ENCODE peak calls at places on chromosomes 1 and 21, in eight cellular contexts. N, O, W, V, R, S, P and K are unnamed samples.

GRCh38 chr1:192580351-192580962 is 4.9 kb downstream of the RGS1 start:
- DNase-seq in N (no peak), R (peak), W (peak), S (peak), V (peak), P (no peak), O (no peak), K (no peak)

GRCh38 chr1:205480349-205481278 is 23.9 kb upstream of the CDK18 start:
- DNase-seq in R (no peak), S (peak), V (no peak), P (no peak), W (no peak), O (no peak), N (no peak), K (no peak)

GRCh38 chr1:40944841-40945430 is 34.6 kb upstream of the CTPS1 start:
- DNase-seq in W (peak), R (peak), V (no peak), P (no peak), O (peak), N (no peak), S (no peak), K (no peak)

GRCh38 chr1:228464487-228464983 is 22.6 kb upstream of the RNF187 start:
- DNase-seq in W (peak), S (no peak), V (peak), P (peak), N (peak), O (no peak), R (no peak), K (peak)

GRCh38 chr1:185973645-185974044 is 239.5 kb downstream of the HMCN1 start:
- DNase-seq in N (no peak), P (no peak), V (no peak), W (peak), S (no peak), O (no peak), R (peak), K (no peak)

GRCh38 chr1:20167126-20167525 is 18.8 kb upstream of the UBXN10 start:
- DNase-seq in W (no peak), P (no peak), O (no peak), N (no peak), R (no peak), S (no peak), V (no peak), K (no peak)

GRCh38 chr1:68961143-68961542 is 464.3 kb upstream of the DEPDC1 start:
- DNase-seq in O (no peak), W (no peak), R (no peak), V (no peak), P (no peak), S (no peak), N (no peak), K (no peak)

GRCh38 chr1:28437924-28438699 is 67.7 kb upstream of the RCC1 start:
- DNase-seq in O (peak), P (peak), W (peak), V (peak), R (peak), S (no peak), N (peak), K (peak)

GRCh38 chr1:45834689-45835088 is 31.3 kb downstream of the MAST2 start:
- DNase-seq in N (no peak), S (no peak), O (no peak), V (no peak), W (no peak), P (no peak), R (no peak), K (no peak)

GRCh38 chr1:203491664-203492485 is 2.1 kb upstream of the OPTC start:
- DNase-seq in P (no peak), N (no peak), R (no peak), V (no peak), W (no peak), S (no peak), O (no peak), K (peak)

GRCh38 chr1:68174173-68175113 is 57.9 kb downstream of the WLS start:
- DNase-seq in W (peak), N (peak), V (peak), S (no peak), O (peak), P (peak), R (peak), K (peak)

GRCh38 chr1:54335396-54336056 is 70.7 kb downstream of the SSBP3 start:
- DNase-seq in R (peak), S (no peak), O (peak), W (peak), V (peak), P (no peak), N (peak), K (no peak)

GRCh38 chr21:27772816-27773215 is 805.9 kb upstream of the ADAMTS5 start:
- DNase-seq in N (no peak), P (no peak), S (no peak), V (no peak), W (peak), R (no peak), O (no peak), K (no peak)

GRCh38 chr1:28329395-28330153 is 734 bp downstream of the MED18 start:
- DNase-seq in V (peak), S (no peak), O (peak), P (no peak), W (peak), N (no peak), R (peak), K (no peak)

GRCh38 chr1:189152685-189153084 is 1325.0 kb downstream of the BRINP3 start:
- DNase-seq in W (no peak), R (no peak), N (no peak), O (no peak), V (no peak), S (no peak), P (no peak), K (no peak)

GRCh38 chr1:239676522-239677273 is 290.3 kb downstream of the CHRM3 start:
- DNase-seq in N (no peak), W (no peak), V (no peak), O (no peak), S (no peak), P (no peak), R (no peak), K (no peak)

GRCh38 chr1:230824571-230825060 is 43.7 kb downstream of the C1orf198 start:
- DNase-seq in O (peak), R (peak), N (no peak), V (no peak), P (no peak), S (no peak), W (no peak), K (no peak)

GRCh38 chr1:235901461-235901860 is 34.8 kb upstream of the LYST start:
- DNase-seq in O (no peak), P (no peak), V (no peak), R (no peak), N (no peak), S (no peak), W (peak), K (no peak)

GRCh38 chr1:8398677-8399076 is 80.8 kb downstream of the SLC45A1 start:
- DNase-seq in R (no peak), W (no peak), P (no peak), O (no peak), N (no peak), V (no peak), S (no peak), K (no peak)
- TF ChIP-seq CTCF in R (peak), W (no peak), P (no peak), O (peak), N (no peak), V (peak), S (no peak), K (peak)

DNA sequence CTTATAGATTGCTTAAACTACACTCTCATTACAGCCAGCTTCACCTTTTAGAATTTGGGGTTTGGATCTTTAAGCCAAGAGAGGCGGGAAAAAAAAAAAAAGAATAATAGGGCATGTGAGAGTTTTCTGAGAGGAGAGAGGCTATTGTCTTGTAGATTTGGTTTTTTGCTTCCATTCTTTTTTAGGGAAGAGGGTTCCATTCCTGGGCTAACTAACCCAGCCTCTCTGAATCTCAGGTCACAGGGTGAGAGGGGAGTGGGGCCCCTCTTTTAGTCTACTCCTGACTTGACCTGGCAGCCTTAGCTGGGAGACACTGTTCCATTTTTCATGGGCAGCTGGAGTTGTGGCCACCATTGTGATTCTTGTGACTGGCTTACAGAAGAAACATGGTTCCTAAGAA is 24.2 kb downstream of the PBX1 start:
- DNase-seq in W (no peak), N (no peak), P (no peak), V (no peak), O (no peak), S (no peak), R (no peak), K (no peak)
- H3K27ac ChIP-seq in W (no peak), N (no peak), P (no peak), V (no peak), O (no peak), S (no peak), R (no peak), K (no peak)

GRCh38 chr1:6423321-6423999 is 1.1 kb upstream of the ESPN start:
- DNase-seq in V (peak), S (no peak), O (no peak), R (peak), N (peak), W (peak), P (no peak), K (no peak)
- TF ChIP-seq CTCF in V (peak), S (peak), O (no peak), R (peak), N (peak), W (peak), P (peak), K (peak)

GRCh38 chr1:207034208-207034607 is 1.7 kb upstream of the C1orf116 start:
- DNase-seq in P (no peak), S (no peak), R (no peak), O (no peak), N (no peak), W (no peak), V (no peak), K (no peak)
- H3K27ac ChIP-seq in P (peak), S (no peak), R (peak), O (no peak), N (no peak), W (no peak), V (no peak), K (no peak)

DNA sequence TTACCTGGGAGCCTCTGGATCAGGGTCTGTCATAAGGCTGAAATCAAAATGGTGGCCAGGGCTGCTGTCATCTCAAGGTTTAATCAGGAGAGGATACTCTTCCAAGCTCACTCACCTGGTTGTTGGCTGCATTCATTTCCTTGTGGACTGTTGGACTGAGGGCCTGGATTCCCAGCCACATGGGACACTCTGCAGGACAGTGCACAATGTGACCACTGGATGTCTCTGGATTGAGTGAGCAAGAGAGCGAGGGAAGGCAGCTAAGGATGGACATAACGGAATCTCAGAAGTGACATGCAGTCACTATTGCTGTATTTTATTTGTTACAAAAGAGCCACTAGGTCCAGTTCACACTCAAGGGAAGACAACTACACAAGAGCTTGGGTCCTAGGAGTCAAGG is 229.1 kb downstream of the S1PR1 start:
- DNase-seq in P (no peak), W (no peak), N (no peak), V (no peak), S (no peak), R (no peak), O (no peak), K (no peak)
- TF ChIP-seq CTCF in P (no peak), W (no peak), N (no peak), V (no peak), S (no peak), R (no peak), O (no peak), K (no peak)

DNA sequence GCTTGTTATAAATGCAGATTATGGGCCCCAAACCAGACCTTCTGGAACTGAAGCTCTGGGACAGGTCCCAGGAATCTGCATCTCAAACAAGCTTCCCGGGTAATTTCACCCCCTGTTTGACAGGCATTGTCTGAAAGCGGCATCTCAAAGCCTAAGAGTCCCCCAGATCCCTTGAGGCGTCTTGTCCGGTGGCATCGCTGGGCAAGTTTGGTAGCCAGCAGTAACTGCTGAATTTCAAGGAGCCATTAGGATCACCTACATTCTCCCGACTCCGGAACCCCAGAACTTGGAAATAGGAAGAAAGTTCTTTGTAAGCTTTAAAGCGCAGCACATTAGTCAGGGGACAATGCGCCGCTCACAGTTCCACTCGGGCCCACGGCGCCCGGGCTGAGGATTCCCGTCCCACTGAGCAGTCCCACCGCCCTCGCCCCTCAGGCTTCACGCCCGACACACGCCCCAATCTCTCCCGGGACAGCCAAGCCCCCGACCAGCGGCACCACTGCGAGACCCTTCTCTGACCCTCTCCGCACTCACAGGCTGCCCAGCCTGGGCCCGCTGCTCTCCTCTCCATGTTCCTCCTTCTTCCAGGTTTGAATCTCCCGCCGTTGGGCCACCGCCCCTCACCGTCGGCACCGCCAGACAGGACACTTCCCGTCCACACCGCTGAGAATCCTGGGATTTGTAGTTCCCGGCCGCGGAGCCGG is at the start of gene IQGAP3:
- DNase-seq in V (peak), P (peak), S (peak), O (peak), R (peak), N (peak), W (peak), K (peak)
- H3K27ac ChIP-seq in V (peak), P (peak), S (no peak), O (no peak), R (peak), N (no peak), W (no peak), K (no peak)

GRCh38 chr1:226688852-226689251 is 50.2 kb downstream of the ITPKB start:
- DNase-seq in N (no peak), O (no peak), P (no peak), S (no peak), W (no peak), V (no peak), R (no peak), K (no peak)

GRCh38 chr1:226688056-226688748 is 50.9 kb downstream of the ITPKB start:
- DNase-seq in W (no peak), V (no peak), S (no peak), N (no peak), R (no peak), O (no peak), P (no peak), K (peak)

GRCh38 chr1:226686440-226687436 is 52.3 kb downstream of the ITPKB start:
- DNase-seq in O (no peak), R (no peak), V (no peak), W (no peak), S (no peak), N (no peak), P (no peak), K (no peak)

GRCh38 chr1:226685196-226685820 is 53.8 kb downstream of the ITPKB start:
- DNase-seq in N (no peak), V (no peak), P (no peak), W (no peak), S (no peak), R (no peak), O (no peak), K (no peak)

DNA sequence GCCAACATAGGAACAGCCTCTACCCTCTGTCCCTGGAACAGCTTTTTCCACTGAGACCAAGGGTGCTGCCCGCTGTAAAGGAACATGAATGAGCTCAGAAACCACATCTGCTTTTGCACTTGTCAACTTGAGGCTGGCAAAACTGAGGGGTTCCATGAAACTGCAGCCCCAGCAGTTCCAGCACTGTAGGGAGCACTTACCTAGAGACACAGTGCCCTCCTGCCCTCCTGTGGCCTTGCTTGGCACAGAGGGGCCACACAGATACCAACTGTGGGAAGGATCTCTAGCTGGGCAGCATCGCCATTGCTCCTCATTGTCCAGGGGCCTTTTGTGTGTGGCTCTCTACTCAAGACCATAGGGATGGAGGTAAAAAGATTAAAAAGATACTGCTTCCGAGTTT is 51.6 kb downstream of the ITPKB start:
- DNase-seq in R (no peak), N (no peak), W (no peak), P (no peak), O (no peak), S (no peak), V (no peak), K (no peak)
- TF ChIP-seq CTCF in R (peak), N (no peak), W (no peak), P (no peak), O (no peak), S (peak), V (no peak), K (peak)

GRCh38 chr1:218080818-218081217 is 204.3 kb upstream of the RRP15 start:
- DNase-seq in V (no peak), P (no peak), O (no peak), R (no peak), S (no peak), W (no peak), N (no peak), K (no peak)

GRCh38 chr1:218079820-218080219 is 205.3 kb upstream of the RRP15 start:
- DNase-seq in S (no peak), O (no peak), P (no peak), W (no peak), R (peak), N (no peak), V (no peak), K (no peak)

GRCh38 chr1:218079379-218079778 is 205.7 kb upstream of the RRP15 start:
- DNase-seq in R (no peak), N (no peak), O (no peak), P (no peak), S (no peak), V (no peak), W (no peak), K (no peak)

DNA sequence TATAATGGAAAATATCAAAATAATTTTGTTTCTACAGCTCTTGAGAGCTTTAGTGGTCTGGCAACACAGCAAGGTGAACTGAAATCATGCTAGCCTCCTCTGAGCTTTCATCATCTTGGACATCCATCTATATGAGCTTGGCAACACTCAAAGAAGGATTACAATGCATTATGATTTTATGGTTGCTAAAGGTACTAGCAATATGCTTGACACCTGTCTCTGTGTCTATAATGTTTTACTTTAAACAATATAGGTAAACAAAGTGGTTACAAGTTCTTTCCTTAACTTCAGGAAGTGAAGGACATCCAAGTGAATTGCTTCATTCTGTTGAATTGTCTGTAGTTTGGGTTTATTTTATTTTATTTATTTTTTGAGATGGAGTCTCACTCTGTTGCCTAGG is 203.7 kb upstream of the RRP15 start:
- DNase-seq in P (no peak), S (no peak), V (no peak), R (no peak), W (no peak), N (no peak), O (no peak), K (no peak)
- H3K27ac ChIP-seq in P (no peak), S (no peak), V (no peak), R (no peak), W (no peak), N (no peak), O (no peak), K (no peak)

DNA sequence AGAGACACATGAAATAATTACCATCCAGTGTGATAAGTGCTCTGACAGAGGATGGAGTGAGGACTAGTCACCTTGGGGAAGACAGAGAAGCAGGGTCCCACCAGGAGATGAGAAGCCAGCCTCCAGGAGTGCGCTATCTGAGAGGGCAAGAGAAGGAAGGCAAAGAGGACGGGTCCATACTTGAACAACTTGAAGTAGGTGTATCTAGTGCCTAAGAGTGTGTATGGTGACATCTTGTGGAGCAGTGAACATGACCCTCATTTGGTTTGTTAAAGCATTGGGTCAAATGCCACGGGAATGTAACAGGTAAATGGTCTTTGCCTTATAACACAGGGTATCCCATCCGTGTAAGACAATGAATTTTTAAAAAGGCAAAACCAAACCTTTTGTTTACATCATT is 39.8 kb downstream of the MRPL39 start:
- DNase-seq in O (no peak), P (no peak), V (no peak), S (peak), N (no peak), R (no peak), W (no peak), K (no peak)
- TF ChIP-seq CTCF in O (no peak), P (no peak), V (no peak), S (peak), N (no peak), R (no peak), W (no peak), K (no peak)